ENCODE peak calls at places on chromosomes 12 and 14, in nine cellular contexts. T is CD8-positive, alpha-beta T cell; U is RWPE2; C is psoas muscle; Y is small intestine; L is left lung; H is sigmoid colon; F is heart left ventricle; G is neural progenitor cell. Q is an unnamed sample. For H3K9me3 and H3K36me3, the result is how much of the 10 kb centered on the place peaks cover.

GRCh38 chr12:58580095-58580494 is 340.2 kb downstream of the LRIG3 start:
- DNase-seq in T (no peak), U (no peak), C (no peak), Y (no peak), L (no peak), H (no peak), F (no peak), G (no peak), Q (no peak)

GRCh38 chr12:123391546-123392343 is 7.8 kb downstream of the KMT5A start:
- DNase-seq in T (no peak), U (no peak), C (no peak), Y (no peak), L (no peak), H (no peak), F (no peak), G (no peak), Q (no peak)

GRCh38 chr12:16037533-16037932 is 126.4 kb downstream of the DERA start:
- DNase-seq in T (no peak), U (no peak), C (no peak), Y (no peak), L (no peak), H (no peak), F (no peak), G (no peak), Q (no peak)

GRCh38 chr14:46887144-46887543 is 235.6 kb upstream of the RPL10L start:
- DNase-seq in T (no peak), U (no peak), C (no peak), Y (no peak), L (no peak), H (no peak), F (no peak), G (no peak), Q (no peak)

GRCh38 chr12:113075137-113075683 is 18.7 kb downstream of the DTX1 start:
- DNase-seq in T (no peak), U (no peak), C (no peak), Y (no peak), L (no peak), H (no peak), F (no peak), G (no peak), Q (no peak)

GRCh38 chr12:113724703-113725556 is 241.2 kb downstream of the RBM19 start:
- DNase-seq in T (no peak), U (no peak), C (no peak), Y (no peak), L (no peak), H (no peak), F (no peak), G (no peak), Q (no peak)

GRCh38 chr14:34365309-34365915 is 96.6 kb downstream of the SPTSSA start:
- DNase-seq in T (no peak), U (no peak), C (no peak), Y (no peak), L (no peak), H (no peak), F (no peak), G (peak), Q (no peak)

GRCh38 chr12:5267603-5268423 is 164.1 kb upstream of the NTF3 start:
- DNase-seq in T (no peak), U (no peak), C (no peak), Y (no peak), L (no peak), H (no peak), F (no peak), G (no peak), Q (no peak)

GRCh38 chr14:35335388-35336092 is 43.4 kb downstream of the PSMA6 start:
- DNase-seq in T (no peak), U (peak), C (peak), Y (peak), L (peak), H (peak), F (peak), G (no peak), Q (peak)

GRCh38 chr12:78671295-78671694 is 193.3 kb upstream of the SYT1 start:
- DNase-seq in T (no peak), U (no peak), C (no peak), Y (no peak), L (no peak), H (no peak), F (no peak), G (no peak), Q (no peak)

GRCh38 chr12:80262372-80263170 is 163.2 kb downstream of the OTOGL start:
- DNase-seq in T (no peak), U (no peak), C (no peak), Y (no peak), L (no peak), H (no peak), F (no peak), G (no peak), Q (no peak)

GRCh38 chr12:5808956-5809355 is 136.1 kb downstream of the ANO2 start:
- DNase-seq in T (no peak), U (no peak), C (no peak), Y (no peak), L (no peak), H (no peak), F (no peak), G (no peak), Q (no peak)

GRCh38 chr12:12731178-12731577 is 14.0 kb downstream of the CDKN1B start:
- DNase-seq in T (no peak), U (no peak), C (no peak), Y (no peak), L (no peak), H (no peak), F (no peak), G (no peak), Q (no peak)

GRCh38 chr14:51807355-51807754 is 53.1 kb upstream of the GNG2 start:
- DNase-seq in T (no peak), U (no peak), C (no peak), Y (no peak), L (no peak), H (peak), F (no peak), G (no peak), Q (no peak)

GRCh38 chr14:105315211-105315721 is 718 bp downstream of the PACS2 start:
- DNase-seq in T (peak), U (peak), C (peak), Y (peak), L (peak), H (no peak), F (no peak), G (peak), Q (peak)
- H3K9me3 ChIP-seq in T (under half), U (under half), C (under half), Y (under half), L (under half), H (under half), F (under half), G (under half), Q (under half)

DNA sequence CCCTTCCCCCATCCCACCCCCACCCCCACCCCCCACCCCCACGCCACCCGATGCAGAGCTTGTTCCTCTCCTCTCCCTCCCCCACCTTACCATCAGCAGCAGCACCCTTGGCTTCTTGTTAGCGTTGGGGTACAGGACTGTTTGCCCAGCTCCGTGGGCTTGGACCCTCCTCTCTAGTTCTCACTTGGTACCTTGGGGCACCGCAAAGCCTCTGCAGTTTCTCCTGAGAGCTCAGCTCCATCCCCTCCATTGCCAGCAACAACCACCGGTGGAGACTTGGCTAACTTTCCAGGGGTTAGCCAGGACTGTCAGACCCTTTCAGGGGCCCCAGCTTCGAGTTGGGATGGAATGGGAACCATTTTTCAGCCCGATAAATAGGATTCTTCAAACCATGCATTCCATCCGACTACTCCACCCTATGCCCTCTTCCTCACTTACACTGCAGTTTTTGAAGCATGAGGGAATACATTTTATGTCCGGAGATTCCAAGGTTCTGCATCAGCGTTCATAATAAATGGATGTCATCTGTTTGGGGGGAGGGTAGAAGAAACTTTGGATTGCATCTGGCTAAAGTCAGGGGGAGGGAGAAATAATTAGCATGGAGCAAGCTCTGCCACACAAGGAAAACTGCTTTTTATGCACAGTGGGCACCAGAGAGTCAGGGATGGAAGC is 1.1 kb downstream of the SCN8A start:
- DNase-seq in T (no peak), U (no peak), C (no peak), Y (no peak), L (no peak), H (no peak), F (no peak), G (peak), Q (no peak)
- H3K4me3 ChIP-seq in T (no peak), U (no peak), C (no peak), Y (no peak), L (no peak), H (no peak), F (no peak), G (peak), Q (no peak)

GRCh38 chr12:10607885-10608458 is 5.4 kb downstream of the MAGOHB start:
- DNase-seq in T (no peak), U (no peak), C (no peak), Y (no peak), L (no peak), H (no peak), F (no peak), G (no peak), Q (no peak)
- H3K36me3 ChIP-seq in T (under half), U (under half), C (half or more), Y (under half), L (under half), H (under half), F (under half), G (under half), Q (under half)

GRCh38 chr14:102911541-102911951 is 10.9 kb upstream of the AMN start:
- DNase-seq in T (no peak), U (peak), C (no peak), Y (no peak), L (no peak), H (peak), F (no peak), G (no peak), Q (no peak)
- H3K9me3 ChIP-seq in T (under half), U (under half), C (under half), Y (under half), L (under half), H (under half), F (under half), G (under half), Q (under half)

DNA sequence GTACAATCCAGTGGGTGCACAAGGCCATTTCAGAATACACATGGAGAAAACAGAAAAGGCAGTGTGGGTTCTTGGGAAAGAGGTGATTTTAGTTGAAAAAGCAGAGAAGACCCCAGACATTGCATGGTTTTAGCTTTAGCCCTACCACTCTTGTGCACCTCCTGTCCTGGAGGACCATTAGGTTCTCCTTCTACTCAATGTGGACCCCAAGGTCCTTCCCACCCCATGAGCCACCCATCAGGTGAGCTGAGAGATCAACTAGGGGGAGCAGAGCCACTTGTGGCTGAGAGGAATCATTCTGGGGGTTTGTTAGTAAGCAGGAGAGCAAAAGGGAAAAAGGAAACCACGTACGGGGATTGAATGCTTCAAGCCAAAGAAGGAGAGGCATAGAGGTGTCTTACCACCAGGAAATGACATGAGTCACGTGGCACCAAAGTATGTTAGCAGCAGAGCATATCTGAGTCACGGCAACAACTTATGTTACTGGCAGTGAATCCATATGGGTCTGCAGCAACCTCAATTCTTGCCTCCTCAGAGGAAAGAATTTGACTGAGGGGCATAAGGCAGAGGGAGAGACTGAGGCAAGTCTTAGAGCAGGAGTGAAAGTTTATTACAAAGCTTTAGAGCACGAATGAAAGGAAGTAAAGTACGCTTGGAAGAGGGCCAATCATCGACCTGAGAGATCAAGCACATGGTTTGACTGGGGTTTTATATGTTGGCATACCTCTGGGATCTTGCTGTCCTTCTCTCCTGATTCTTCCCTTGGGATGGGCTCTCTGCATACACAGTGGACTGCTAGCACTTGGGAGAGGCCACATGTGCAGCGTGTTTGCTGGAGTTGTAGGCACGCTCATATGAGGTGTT is 73.9 kb downstream of the HSD17B6 start:
- DNase-seq in T (peak), U (peak), C (no peak), Y (peak), L (no peak), H (no peak), F (no peak), G (no peak), Q (no peak)
- H3K4me3 ChIP-seq in T (no peak), U (no peak), C (no peak), Y (no peak), L (no peak), H (no peak), F (no peak), G (no peak), Q (no peak)

GRCh38 chr12:108115123-108115745 is 13.9 kb upstream of the WSCD2 start:
- DNase-seq in T (no peak), U (no peak), C (no peak), Y (no peak), L (no peak), H (no peak), F (no peak), G (no peak), Q (no peak)

GRCh38 chr12:108115746-108116125 is 13.4 kb upstream of the WSCD2 start:
- DNase-seq in T (no peak), U (no peak), C (no peak), Y (no peak), L (no peak), H (no peak), F (no peak), G (no peak), Q (no peak)

GRCh38 chr12:108117163-108117849 is 11.8 kb upstream of the WSCD2 start:
- DNase-seq in T (no peak), U (no peak), C (no peak), Y (no peak), L (no peak), H (no peak), F (no peak), G (no peak), Q (no peak)

GRCh38 chr12:108117902-108118301 is 11.2 kb upstream of the WSCD2 start:
- DNase-seq in T (no peak), U (no peak), C (no peak), Y (no peak), L (no peak), H (no peak), F (no peak), G (no peak), Q (no peak)

DNA sequence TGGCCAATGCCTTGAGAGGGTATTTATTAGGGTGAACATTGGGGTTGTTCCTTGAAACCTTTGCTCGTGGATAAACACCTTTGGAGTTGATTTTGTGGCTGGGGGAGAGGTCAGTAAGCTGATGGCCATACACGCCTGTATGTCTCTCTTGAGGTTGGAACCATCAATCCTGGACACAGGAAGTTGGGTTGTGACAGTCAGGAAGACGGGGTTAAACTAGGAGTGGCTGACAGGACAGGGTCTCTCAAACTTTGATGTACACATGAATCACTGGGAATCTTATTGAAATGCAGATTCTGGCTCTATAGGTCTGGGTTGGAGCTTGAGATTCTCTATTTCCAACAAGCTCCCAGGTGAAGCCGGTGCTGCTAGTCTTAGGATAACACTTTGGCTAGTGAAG is 12.8 kb upstream of the WSCD2 start:
- DNase-seq in T (no peak), U (no peak), C (no peak), Y (no peak), L (no peak), H (no peak), F (no peak), G (no peak), Q (no peak)
- H3K36me3 ChIP-seq in T (under half), U (under half), C (under half), Y (under half), L (under half), H (under half), F (under half), G (under half), Q (under half)

GRCh38 chr12:130447655-130447965 is 109.9 kb downstream of the PIWIL1 start:
- DNase-seq in T (no peak), U (no peak), C (no peak), Y (no peak), L (no peak), H (no peak), F (no peak), G (no peak), Q (no peak)

GRCh38 chr12:130446846-130447654 is 109.4 kb downstream of the PIWIL1 start:
- DNase-seq in T (no peak), U (no peak), C (no peak), Y (no peak), L (no peak), H (no peak), F (no peak), G (no peak), Q (no peak)

GRCh38 chr12:130449291-130449690 is 111.6 kb downstream of the PIWIL1 start:
- DNase-seq in T (no peak), U (no peak), C (no peak), Y (no peak), L (no peak), H (no peak), F (no peak), G (no peak), Q (no peak)

GRCh38 chr12:130451001-130451930 is 113.6 kb downstream of the PIWIL1 start:
- DNase-seq in T (no peak), U (no peak), C (no peak), Y (no peak), L (no peak), H (no peak), F (no peak), G (no peak), Q (no peak)

GRCh38 chr12:130448044-130448821 is 110.5 kb downstream of the PIWIL1 start:
- DNase-seq in T (no peak), U (no peak), C (no peak), Y (no peak), L (no peak), H (no peak), F (no peak), G (no peak), Q (no peak)
- H3K9me3 ChIP-seq in T (under half), U (under half), C (under half), Y (under half), L (under half), H (under half), F (under half), G (under half), Q (under half)

GRCh38 chr14:67950386-67950785 is 130.8 kb downstream of the RAD51B start:
- DNase-seq in T (no peak), U (no peak), C (no peak), Y (no peak), L (no peak), H (no peak), F (no peak), G (no peak), Q (no peak)
- H3K4me3 ChIP-seq in T (no peak), U (no peak), C (no peak), Y (no peak), L (no peak), H (no peak), F (no peak), G (no peak), Q (no peak)

GRCh38 chr14:91286530-91286937 is 42.0 kb upstream of the GPR68 start:
- DNase-seq in T (peak), U (no peak), C (peak), Y (peak), L (peak), H (peak), F (peak), G (peak), Q (peak)
- H3K36me3 ChIP-seq in T (half or more), U (half or more), C (under half), Y (under half), L (under half), H (under half), F (under half), G (under half), Q (under half)

GRCh38 chr14:29608861-29609260 is 318.8 kb downstream of the PRKD1 start:
- DNase-seq in T (no peak), U (no peak), C (no peak), Y (no peak), L (no peak), H (no peak), F (no peak), G (no peak), Q (no peak)
- H3K9me3 ChIP-seq in T (under half), U (under half), C (under half), Y (under half), L (under half), H (under half), F (under half), G (under half), Q (under half)